ENCODE peak calls at places on chromosomes 4 and X, in nine cellular contexts. One of them, this sample, is unnamed.

GRCh38 chr4:58144721-58145120 is 1034.5 kb upstream of the IGFBP7 start:
- DNase-seq in T follicular helper cell: no peak
- DNase-seq in hepatocyte: no peak
- DNase-seq in brain pericyte: no peak
- DNase-seq in MM.1S: no peak
- DNase-seq in H54: no peak
- DNase-seq in caudate nucleus: no peak
- DNase-seq in pons: no peak
- DNase-seq in coronary artery: no peak
- DNase-seq in this sample: no peak

GRCh38 chrX:134669378-134670098 is 11.3 kb upstream of the PLAC1 start:
- DNase-seq in T follicular helper cell: no peak
- DNase-seq in hepatocyte: peak; percentile 55
- DNase-seq in brain pericyte: no peak
- DNase-seq in MM.1S: no peak
- DNase-seq in H54: peak; percentile 73
- DNase-seq in caudate nucleus: no peak
- DNase-seq in pons: no peak
- DNase-seq in coronary artery: no peak
- DNase-seq in this sample: peak; percentile 93

GRCh38 chr4:158374318-158374717 is 147.4 kb upstream of the RXFP1 start:
- DNase-seq in T follicular helper cell: no peak
- DNase-seq in hepatocyte: no peak
- DNase-seq in brain pericyte: no peak
- DNase-seq in MM.1S: no peak
- DNase-seq in H54: no peak
- DNase-seq in caudate nucleus: no peak
- DNase-seq in pons: no peak
- DNase-seq in coronary artery: no peak
- DNase-seq in this sample: no peak

GRCh38 chrX:36434521-36434920 is 515.0 kb downstream of the CFAP47 start:
- DNase-seq in T follicular helper cell: no peak
- DNase-seq in hepatocyte: no peak
- DNase-seq in brain pericyte: no peak
- DNase-seq in MM.1S: no peak
- DNase-seq in H54: no peak
- DNase-seq in caudate nucleus: no peak
- DNase-seq in pons: no peak
- DNase-seq in coronary artery: no peak
- DNase-seq in this sample: no peak

GRCh38 chrX:112979879-112980278 is 139.2 kb upstream of the AMOT start:
- DNase-seq in T follicular helper cell: no peak
- DNase-seq in hepatocyte: no peak
- DNase-seq in brain pericyte: no peak
- DNase-seq in MM.1S: peak; percentile 62
- DNase-seq in H54: no peak
- DNase-seq in caudate nucleus: no peak
- DNase-seq in pons: no peak
- DNase-seq in coronary artery: no peak
- DNase-seq in this sample: no peak

GRCh38 chr4:124414641-124415040 is 297.9 kb downstream of the ANKRD50 start:
- DNase-seq in T follicular helper cell: no peak
- DNase-seq in hepatocyte: no peak
- DNase-seq in brain pericyte: no peak
- DNase-seq in MM.1S: no peak
- DNase-seq in H54: no peak
- DNase-seq in caudate nucleus: no peak
- DNase-seq in pons: no peak
- DNase-seq in coronary artery: no peak
- DNase-seq in this sample: peak; percentile 75

GRCh38 chr4:37793562-37793961 is 32.9 kb upstream of the PGM2 start:
- DNase-seq in T follicular helper cell: peak; percentile 5
- DNase-seq in hepatocyte: no peak
- DNase-seq in brain pericyte: no peak
- DNase-seq in MM.1S: peak; percentile 12
- DNase-seq in H54: no peak
- DNase-seq in caudate nucleus: no peak
- DNase-seq in pons: peak; percentile 43
- DNase-seq in coronary artery: no peak
- DNase-seq in this sample: peak; percentile 15

GRCh38 chr4:4421356-4421755 is 34.5 kb downstream of the NSG1 start:
- DNase-seq in T follicular helper cell: no peak
- DNase-seq in hepatocyte: no peak
- DNase-seq in brain pericyte: no peak
- DNase-seq in MM.1S: no peak
- DNase-seq in H54: no peak
- DNase-seq in caudate nucleus: no peak
- DNase-seq in pons: no peak
- DNase-seq in coronary artery: no peak
- DNase-seq in this sample: no peak

GRCh38 chr4:172963498-172964294 is 204.9 kb upstream of the GALNT7 start:
- DNase-seq in T follicular helper cell: no peak
- DNase-seq in hepatocyte: no peak
- DNase-seq in brain pericyte: no peak
- DNase-seq in MM.1S: no peak
- DNase-seq in H54: no peak
- DNase-seq in caudate nucleus: no peak
- DNase-seq in pons: no peak
- DNase-seq in coronary artery: no peak
- DNase-seq in this sample: no peak

GRCh38 chr4:147340111-147340510 is 140.8 kb upstream of the EDNRA start:
- DNase-seq in T follicular helper cell: no peak
- DNase-seq in hepatocyte: no peak
- DNase-seq in brain pericyte: no peak
- DNase-seq in MM.1S: no peak
- DNase-seq in H54: peak; percentile 12
- DNase-seq in caudate nucleus: no peak
- DNase-seq in pons: no peak
- DNase-seq in coronary artery: no peak
- DNase-seq in this sample: peak; percentile 91

GRCh38 chr4:153465583-153465921 is 608 bp upstream of the TMEM131L start:
- DNase-seq in T follicular helper cell: no peak
- DNase-seq in hepatocyte: peak; percentile 60
- DNase-seq in brain pericyte: no peak
- DNase-seq in MM.1S: peak; percentile 27
- DNase-seq in H54: peak; percentile 40
- DNase-seq in caudate nucleus: no peak
- DNase-seq in pons: peak; percentile 30
- DNase-seq in coronary artery: peak; percentile 87
- DNase-seq in this sample: peak; percentile 65

GRCh38 chrX:129609395-129609794 is 45.4 kb downstream of the APLN start:
- DNase-seq in T follicular helper cell: no peak
- DNase-seq in hepatocyte: no peak
- DNase-seq in brain pericyte: no peak
- DNase-seq in MM.1S: no peak
- DNase-seq in H54: no peak
- DNase-seq in caudate nucleus: no peak
- DNase-seq in pons: no peak
- DNase-seq in coronary artery: no peak
- DNase-seq in this sample: no peak

GRCh38 chrX:128714425-128714824 is 662.2 kb upstream of the ACTRT1 start:
- DNase-seq in T follicular helper cell: no peak
- DNase-seq in hepatocyte: no peak
- DNase-seq in brain pericyte: no peak
- DNase-seq in MM.1S: no peak
- DNase-seq in H54: no peak
- DNase-seq in caudate nucleus: no peak
- DNase-seq in pons: no peak
- DNase-seq in coronary artery: no peak
- DNase-seq in this sample: no peak

GRCh38 chrX:13938053-13938765 is 91.5 kb downstream of the GEMIN8 start:
- DNase-seq in T follicular helper cell: no peak
- DNase-seq in hepatocyte: peak; percentile 38
- DNase-seq in brain pericyte: no peak
- DNase-seq in MM.1S: peak; percentile 14
- DNase-seq in H54: no peak
- DNase-seq in caudate nucleus: no peak
- DNase-seq in pons: no peak
- DNase-seq in coronary artery: no peak
- DNase-seq in this sample: no peak

GRCh38 chr4:26878729-26879415 is 18.2 kb downstream of the STIM2 start:
- DNase-seq in T follicular helper cell: no peak
- DNase-seq in hepatocyte: no peak
- DNase-seq in brain pericyte: no peak
- DNase-seq in MM.1S: no peak
- DNase-seq in H54: no peak
- DNase-seq in caudate nucleus: no peak
- DNase-seq in pons: no peak
- DNase-seq in coronary artery: no peak
- DNase-seq in this sample: peak; percentile 62

GRCh38 chrX:113512700-113513395 is 672.2 kb upstream of the AMOT start:
- DNase-seq in T follicular helper cell: no peak
- DNase-seq in hepatocyte: no peak
- DNase-seq in brain pericyte: no peak
- DNase-seq in MM.1S: no peak
- DNase-seq in H54: peak; percentile 11
- DNase-seq in caudate nucleus: no peak
- DNase-seq in pons: no peak
- DNase-seq in coronary artery: no peak
- DNase-seq in this sample: peak; percentile 75

GRCh38 chr4:110196206-110196870 is 2.1 kb downstream of the ELOVL6 start:
- DNase-seq in T follicular helper cell: no peak
- DNase-seq in hepatocyte: peak; percentile 74
- DNase-seq in brain pericyte: no peak
- DNase-seq in MM.1S: peak; percentile 34
- DNase-seq in H54: peak; percentile 13
- DNase-seq in caudate nucleus: peak; percentile 77
- DNase-seq in pons: no peak
- DNase-seq in coronary artery: peak; percentile 75
- DNase-seq in this sample: peak; percentile 47

GRCh38 chrX:53421772-53422090 is 723 bp downstream of the SMC1A start:
- DNase-seq in T follicular helper cell: peak; percentile 54
- DNase-seq in hepatocyte: no peak
- DNase-seq in brain pericyte: no peak
- DNase-seq in MM.1S: no peak
- DNase-seq in H54: no peak
- DNase-seq in caudate nucleus: peak; percentile 4
- DNase-seq in pons: no peak
- DNase-seq in coronary artery: no peak
- DNase-seq in this sample: no peak

GRCh38 chr4:44806076-44806475 is 79.7 kb upstream of the GNPDA2 start:
- DNase-seq in T follicular helper cell: no peak
- DNase-seq in hepatocyte: no peak
- DNase-seq in brain pericyte: no peak
- DNase-seq in MM.1S: peak; percentile 13
- DNase-seq in H54: no peak
- DNase-seq in caudate nucleus: no peak
- DNase-seq in pons: peak; percentile 39
- DNase-seq in coronary artery: no peak
- DNase-seq in this sample: no peak

GRCh38 chr4:31984872-31985271 is 1264.7 kb downstream of the PCDH7 start:
- DNase-seq in T follicular helper cell: no peak
- DNase-seq in hepatocyte: peak; percentile 44
- DNase-seq in brain pericyte: no peak
- DNase-seq in MM.1S: no peak
- DNase-seq in H54: no peak
- DNase-seq in caudate nucleus: no peak
- DNase-seq in pons: no peak
- DNase-seq in coronary artery: no peak
- DNase-seq in this sample: peak; percentile 1

GRCh38 chr4:3485011-3485881 is 22.1 kb downstream of the DOK7 start:
- DNase-seq in T follicular helper cell: no peak
- DNase-seq in hepatocyte: no peak
- DNase-seq in brain pericyte: no peak
- DNase-seq in MM.1S: no peak
- DNase-seq in H54: no peak
- DNase-seq in caudate nucleus: no peak
- DNase-seq in pons: no peak
- DNase-seq in coronary artery: no peak
- DNase-seq in this sample: no peak

GRCh38 chrX:37378399-37378798 is 29.2 kb downstream of the PRRG1 start:
- DNase-seq in T follicular helper cell: no peak
- DNase-seq in hepatocyte: no peak
- DNase-seq in brain pericyte: no peak
- DNase-seq in MM.1S: no peak
- DNase-seq in H54: no peak
- DNase-seq in caudate nucleus: no peak
- DNase-seq in pons: peak; percentile 0
- DNase-seq in coronary artery: no peak
- DNase-seq in this sample: peak; percentile 39

GRCh38 chrX:16123222-16123786 is at the start of gene GRPR:
- DNase-seq in T follicular helper cell: peak; percentile 29
- DNase-seq in hepatocyte: peak; percentile 96
- DNase-seq in brain pericyte: peak; percentile 12
- DNase-seq in MM.1S: peak; percentile 66
- DNase-seq in H54: peak; percentile 10
- DNase-seq in caudate nucleus: peak; percentile 71
- DNase-seq in pons: peak; percentile 72
- DNase-seq in coronary artery: no peak
- DNase-seq in this sample: peak; percentile 91

GRCh38 chr4:94420356-94420755 is 31.4 kb upstream of the PDLIM5 start:
- DNase-seq in T follicular helper cell: no peak
- DNase-seq in hepatocyte: no peak
- DNase-seq in brain pericyte: no peak
- DNase-seq in MM.1S: no peak
- DNase-seq in H54: no peak
- DNase-seq in caudate nucleus: no peak
- DNase-seq in pons: no peak
- DNase-seq in coronary artery: no peak
- DNase-seq in this sample: peak; percentile 67

GRCh38 chr4:64713256-64713840 is 304.1 kb upstream of the TECRL start:
- DNase-seq in T follicular helper cell: no peak
- DNase-seq in hepatocyte: peak; percentile 37
- DNase-seq in brain pericyte: no peak
- DNase-seq in MM.1S: peak; percentile 40
- DNase-seq in H54: no peak
- DNase-seq in caudate nucleus: no peak
- DNase-seq in pons: peak; percentile 26
- DNase-seq in coronary artery: no peak
- DNase-seq in this sample: peak; percentile 28

GRCh38 chr4:78799551-78800495 is 23.7 kb downstream of the BMP2K start:
- DNase-seq in T follicular helper cell: no peak
- DNase-seq in hepatocyte: no peak
- DNase-seq in brain pericyte: no peak
- DNase-seq in MM.1S: no peak
- DNase-seq in H54: no peak
- DNase-seq in caudate nucleus: no peak
- DNase-seq in pons: no peak
- DNase-seq in coronary artery: no peak
- DNase-seq in this sample: no peak

GRCh38 chrX:13087322-13088154 is 43.1 kb upstream of the FAM9C start:
- DNase-seq in T follicular helper cell: peak; percentile 69
- DNase-seq in hepatocyte: no peak
- DNase-seq in brain pericyte: no peak
- DNase-seq in MM.1S: peak; percentile 86
- DNase-seq in H54: no peak
- DNase-seq in caudate nucleus: no peak
- DNase-seq in pons: peak; percentile 51
- DNase-seq in coronary artery: no peak
- DNase-seq in this sample: peak; percentile 91

GRCh38 chr4:95549246-95550138 is 719 bp upstream of the UNC5C start:
- DNase-seq in T follicular helper cell: no peak
- DNase-seq in hepatocyte: peak; percentile 43
- DNase-seq in brain pericyte: no peak
- DNase-seq in MM.1S: no peak
- DNase-seq in H54: peak; percentile 14
- DNase-seq in caudate nucleus: peak; percentile 90
- DNase-seq in pons: peak; percentile 73
- DNase-seq in coronary artery: no peak
- DNase-seq in this sample: peak; percentile 31

GRCh38 chrX:154484255-154485149 is 1.9 kb downstream of the UBL4A start:
- DNase-seq in T follicular helper cell: no peak
- DNase-seq in hepatocyte: peak; percentile 40
- DNase-seq in brain pericyte: no peak
- DNase-seq in MM.1S: no peak
- DNase-seq in H54: no peak
- DNase-seq in caudate nucleus: no peak
- DNase-seq in pons: no peak
- DNase-seq in coronary artery: no peak
- DNase-seq in this sample: no peak

GRCh38 chr4:107094332-107094731 is 58.2 kb upstream of the DKK2 start:
- DNase-seq in T follicular helper cell: no peak
- DNase-seq in hepatocyte: peak; percentile 10
- DNase-seq in brain pericyte: no peak
- DNase-seq in MM.1S: peak; percentile 90
- DNase-seq in H54: peak; percentile 2
- DNase-seq in caudate nucleus: no peak
- DNase-seq in pons: no peak
- DNase-seq in coronary artery: no peak
- DNase-seq in this sample: peak; percentile 76

GRCh38 chr4:158722917-158723793 is at the start of gene PPID:
- DNase-seq in T follicular helper cell: peak; percentile 63
- DNase-seq in hepatocyte: peak; percentile 90
- DNase-seq in brain pericyte: peak; percentile 26
- DNase-seq in MM.1S: peak; percentile 88
- DNase-seq in H54: peak; percentile 63
- DNase-seq in caudate nucleus: peak; percentile 71
- DNase-seq in pons: peak; percentile 80
- DNase-seq in coronary artery: peak; percentile 88
- DNase-seq in this sample: peak; percentile 75

This sample was measured in iris pigment epithelial cell.